ENCODE peak calls at places on chromosome 5, in four cellular contexts. A is K562, L is HepG2, J is GM12878. U is an unnamed sample.

GRCh38 chr5:122195784-122196394 is 66.5 kb downstream of the ZNF474 start:
- DNase-seq in A (peak), L (peak), J (no peak), U (peak)

GRCh38 chr5:80960531-80961375 is 590 bp downstream of the RASGRF2 start:
- DNase-seq in A (no peak), L (peak), J (no peak), U (no peak)

GRCh38 chr5:42951169-42951846 is 88.8 kb downstream of the ANXA2R start:
- DNase-seq in A (no peak), L (no peak), J (peak), U (no peak)

GRCh38 chr5:67941750-67942450 is 273.7 kb upstream of the PIK3R1 start:
- DNase-seq in A (no peak), L (no peak), J (no peak), U (no peak)

GRCh38 chr5:91027316-91027937 is 355.7 kb downstream of the ARRDC3 start:
- DNase-seq in A (no peak), L (peak), J (no peak), U (no peak)

GRCh38 chr5:170225326-170226137 is 7.3 kb upstream of the C5orf58 start:
- DNase-seq in A (peak), L (peak), J (peak), U (peak)

GRCh38 chr5:11822598-11822997 is 81.6 kb downstream of the CTNND2 start:
- DNase-seq in A (no peak), L (no peak), J (no peak), U (no peak)

GRCh38 chr5:65721775-65722574 is at the start of the genes NLN and SGTB:
- DNase-seq in A (peak), L (peak), J (no peak), U (peak)

GRCh38 chr5:75016896-75017295 is 35.5 kb downstream of the GCNT4 start:
- DNase-seq in A (no peak), L (no peak), J (no peak), U (no peak)

GRCh38 chr5:1380011-1380817 is 35.3 kb upstream of the CLPTM1L start:
- DNase-seq in A (peak), L (peak), J (no peak), U (no peak)

GRCh38 chr5:179188636-179189035 is 128.5 kb downstream of the ZNF354C start:
- DNase-seq in A (no peak), L (no peak), J (no peak), U (no peak)

GRCh38 chr5:43033845-43034590 is 6.1 kb downstream of the ANXA2R start:
- DNase-seq in A (no peak), L (no peak), J (no peak), U (no peak)

GRCh38 chr5:123157797-123158528 is 68.9 kb downstream of the PRDM6 start:
- DNase-seq in A (no peak), L (no peak), J (no peak), U (no peak)

GRCh38 chr5:169795311-169795710 is 158.2 kb downstream of the DOCK2 start:
- DNase-seq in A (no peak), L (no peak), J (no peak), U (no peak)

GRCh38 chr5:22669345-22669744 is 183.8 kb downstream of the CDH12 start:
- DNase-seq in A (no peak), L (no peak), J (no peak), U (no peak)

GRCh38 chr5:36529142-36529541 is 77.3 kb upstream of the SLC1A3 start:
- DNase-seq in A (no peak), L (no peak), J (no peak), U (no peak)

GRCh38 chr5:143019614-143020515 is 249.7 kb downstream of the ARHGAP26 start:
- DNase-seq in A (no peak), L (no peak), J (peak), U (no peak)

GRCh38 chr5:178281321-178281720 is 48.7 kb upstream of the PHYKPL start:
- DNase-seq in A (no peak), L (no peak), J (no peak), U (no peak)

GRCh38 chr5:152332696-152333095 is 72.4 kb downstream of the NMUR2 start:
- DNase-seq in A (no peak), L (no peak), J (no peak), U (no peak)

GRCh38 chr5:177428574-177429217 is 2.2 kb downstream of the GRK6 start:
- DNase-seq in A (no peak), L (no peak), J (no peak), U (no peak)

GRCh38 chr5:107431998-107432397 is 238.7 kb downstream of the EFNA5 start:
- DNase-seq in A (no peak), L (no peak), J (no peak), U (no peak)

GRCh38 chr5:95720094-95720793 is 10.9 kb upstream of the RHOBTB3 start:
- DNase-seq in A (no peak), L (no peak), J (no peak), U (no peak)

GRCh38 chr5:74313896-74314295 is 326.6 kb downstream of the ENC1 start:
- DNase-seq in A (no peak), L (no peak), J (no peak), U (no peak)

GRCh38 chr5:97004423-97005060 is 68.7 kb downstream of the LNPEP start:
- DNase-seq in A (no peak), L (no peak), J (no peak), U (no peak)

GRCh38 chr5:140153905-140154304 is 21.1 kb upstream of the CYSTM1 start:
- DNase-seq in A (no peak), L (no peak), J (no peak), U (no peak)

GRCh38 chr5:143605403-143606005 is 202.0 kb upstream of the NR3C1 start:
- DNase-seq in A (no peak), L (no peak), J (peak), U (no peak)

GRCh38 chr5:41120600-41120999 is 49.5 kb upstream of the MROH2B start:
- DNase-seq in A (no peak), L (no peak), J (no peak), U (no peak)

GRCh38 chr5:149957855-149958254 is 2.7 kb upstream of the SLC26A2 start:
- DNase-seq in A (no peak), L (peak), J (no peak), U (no peak)

GRCh38 chr5:173495225-173495904 is 121.1 kb downstream of the BOD1 start:
- DNase-seq in A (no peak), L (no peak), J (no peak), U (no peak)

GRCh38 chr5:150036513-150036912 is 36.0 kb downstream of the HMGXB3 start:
- DNase-seq in A (no peak), L (no peak), J (no peak), U (no peak)

GRCh38 chr5:123429993-123430392 is 6.8 kb upstream of the CEP120 start:
- DNase-seq in A (no peak), L (peak), J (no peak), U (no peak)

GRCh38 chr5:131279209-131279608 is 15.4 kb downstream of the CDC42SE2 start:
- DNase-seq in A (no peak), L (no peak), J (no peak), U (no peak)
- H3K4me2 ChIP-seq in A (no peak), L (no peak), J (peak), U (no peak)

GRCh38 chr5:52920929-52921328 is 68.2 kb upstream of the ITGA2 start:
- DNase-seq in A (no peak), L (no peak), J (no peak), U (no peak)

DNA sequence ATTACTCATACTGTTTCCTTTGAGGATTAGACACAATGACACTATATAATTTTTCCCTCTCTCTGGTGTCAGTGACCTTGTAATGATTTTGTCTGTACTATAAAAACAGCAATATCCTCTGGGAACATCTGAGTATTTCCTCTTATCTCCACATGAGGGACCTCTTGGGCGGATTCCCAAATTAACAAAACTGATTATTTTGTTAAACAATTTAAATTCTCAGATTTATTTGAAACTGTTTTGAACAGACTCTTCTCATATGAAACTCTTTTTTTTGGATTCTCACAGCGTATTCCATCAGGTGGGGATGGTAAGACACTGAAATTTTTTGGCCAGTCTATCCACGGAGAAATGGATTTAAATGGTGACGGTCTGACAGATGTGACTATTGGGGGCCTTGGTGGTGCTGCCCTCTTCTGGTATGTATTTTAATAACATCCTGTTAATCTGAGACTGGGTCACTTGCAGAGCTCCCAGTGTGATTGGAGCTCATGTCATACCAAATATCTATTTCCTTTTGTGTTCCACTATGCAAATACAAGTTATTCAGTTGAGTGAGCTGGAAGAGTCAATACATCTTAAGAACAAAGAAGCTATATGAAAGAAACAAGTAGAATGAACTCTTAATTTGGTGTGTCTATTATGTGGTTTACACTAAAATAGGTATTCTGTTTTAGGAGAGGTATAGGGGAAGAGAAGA is 73.8 kb upstream of the ITGA2 start:
- DNase-seq in A (peak), L (peak), J (peak), U (peak)
- TF ChIP-seq HDAC6 in A (no peak), L (no peak), J (no peak), U (no peak)

DNA sequence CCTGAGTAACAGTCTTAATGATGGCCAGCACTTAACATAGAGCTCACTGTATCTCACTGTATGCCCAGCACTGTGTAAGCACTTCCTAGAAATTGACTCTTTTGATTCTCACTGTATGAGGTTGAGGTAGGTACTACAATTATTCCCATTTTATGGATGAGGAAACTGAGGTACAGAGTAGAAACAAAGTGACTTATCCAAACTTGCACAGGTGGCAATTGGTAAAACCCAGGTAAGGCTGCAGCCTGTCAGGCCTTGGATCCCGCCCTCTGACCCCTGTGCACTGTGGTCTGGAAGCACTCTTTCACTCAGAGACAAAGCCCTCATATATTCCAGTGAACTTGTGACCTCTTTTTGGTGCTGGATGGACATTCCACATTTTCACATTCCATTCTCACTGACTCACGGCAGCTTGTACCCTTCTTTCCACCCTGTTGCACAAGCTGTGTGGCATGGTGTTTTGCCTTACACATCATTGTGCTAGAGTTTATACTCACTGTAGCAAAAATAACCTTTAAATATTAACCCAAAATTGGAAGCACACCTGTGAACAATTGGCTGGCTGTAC is 21.7 kb downstream of the ANKRD55 start:
- DNase-seq in A (no peak), L (peak), J (no peak), U (no peak)
- H3K4me2 ChIP-seq in A (no peak), L (peak), J (no peak), U (no peak)

GRCh38 chr5:54040018-54040417 is 270.4 kb downstream of the ARL15 start:
- DNase-seq in A (no peak), L (no peak), J (no peak), U (no peak)
- TF ChIP-seq HDAC6 in A (no peak), L (no peak), J (no peak), U (no peak)

GRCh38 chr5:158903006-158903405 is 196.7 kb downstream of the EBF1 start:
- DNase-seq in A (no peak), L (no peak), J (no peak), U (no peak)
- H3K4me2 ChIP-seq in A (no peak), L (no peak), J (no peak), U (no peak)

GRCh38 chr5:72374844-72375243 is 54.7 kb downstream of the PTCD2 start:
- DNase-seq in A (no peak), L (no peak), J (no peak), U (no peak)

GRCh38 chr5:72377920-72378635 is 57.9 kb downstream of the PTCD2 start:
- DNase-seq in A (no peak), L (no peak), J (no peak), U (no peak)

GRCh38 chr5:72379936-72380335 is 59.8 kb downstream of the PTCD2 start:
- DNase-seq in A (no peak), L (no peak), J (no peak), U (no peak)

GRCh38 chr5:72380491-72381274 is 60.5 kb downstream of the PTCD2 start:
- DNase-seq in A (no peak), L (no peak), J (no peak), U (no peak)

DNA sequence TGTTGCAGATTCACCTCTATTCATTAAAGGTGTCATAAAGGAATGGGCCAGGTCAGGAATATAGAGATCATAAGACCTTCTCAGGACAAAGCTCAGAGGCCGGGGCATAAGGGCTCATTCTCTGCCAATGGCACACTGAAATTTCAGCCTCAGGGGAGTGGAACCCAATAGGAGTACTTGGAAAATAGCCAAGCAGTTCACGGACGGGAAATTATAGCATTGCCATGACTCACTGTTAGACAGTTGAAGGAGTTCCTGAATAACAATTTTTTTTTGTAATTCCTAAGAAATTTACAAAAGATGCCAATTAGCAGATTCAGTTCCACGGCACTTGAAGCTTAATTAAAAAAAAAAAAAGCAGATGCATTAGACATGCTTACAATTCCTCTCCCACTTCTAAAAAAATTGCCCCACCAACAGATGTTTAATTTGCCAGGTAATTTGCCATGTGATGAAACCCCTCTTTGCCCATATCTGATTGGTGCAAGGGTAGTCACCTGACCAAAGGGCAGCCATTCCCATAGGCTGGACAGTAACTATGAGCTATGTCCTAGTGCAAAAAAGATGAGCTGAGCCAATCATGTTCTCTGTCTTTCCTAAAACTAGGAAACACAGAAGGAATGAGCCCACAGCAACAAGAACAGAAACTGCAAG is 58.6 kb downstream of the PTCD2 start:
- DNase-seq in A (peak), L (no peak), J (no peak), U (no peak)
- TF ChIP-seq HDAC6 in A (no peak), L (no peak), J (no peak), U (no peak)